ENCODE peak calls at places on chromosome 21, in eight cellular contexts. C is nephron progenitor cell; X is CD4-positive, alpha-beta T cell; V is activated naive CD4-positive, alpha-beta T cell treated with anti-CD3 and anti-CD28 coated beads for 36 hours; T is cardiac fibroblast; I is effector memory CD8-positive, alpha-beta T cell; J is DMS153; R is AG09309. W is an unnamed sample.

GRCh38 chr21:25161571-25161970 is 445.7 kb downstream of the MRPL39 start:
- DNase-seq in C (no peak), X (no peak), V (no peak), T (no peak), I (no peak), J (no peak), R (no peak), W (no peak)

GRCh38 chr21:35850029-35850428 is 210.3 kb downstream of the SETD4 start:
- DNase-seq in C (no peak), X (no peak), V (no peak), T (peak), I (no peak), J (no peak), R (peak), W (peak)

GRCh38 chr21:42200906-42201614 is 17.9 kb upstream of the ABCG1 start:
- DNase-seq in C (no peak), X (peak), V (no peak), T (no peak), I (no peak), J (peak), R (no peak), W (no peak)

GRCh38 chr21:41768371-41769042 is 1.7 kb upstream of the RIPK4 start:
- DNase-seq in C (peak), X (no peak), V (peak), T (peak), I (no peak), J (no peak), R (peak), W (peak)

GRCh38 chr21:34200288-34200905 is 127.0 kb downstream of the MRPS6 start:
- DNase-seq in C (no peak), X (no peak), V (no peak), T (peak), I (no peak), J (no peak), R (no peak), W (no peak)

GRCh38 chr21:42539931-42540343 is 26.3 kb downstream of the SLC37A1 start:
- DNase-seq in C (peak), X (no peak), V (no peak), T (no peak), I (no peak), J (no peak), R (no peak), W (no peak)

GRCh38 chr21:34034369-34035014 is 38.9 kb upstream of the MRPS6 start:
- DNase-seq in C (no peak), X (no peak), V (no peak), T (no peak), I (no peak), J (no peak), R (no peak), W (no peak)

GRCh38 chr21:40146201-40146890 is 279.1 kb downstream of the PCP4 start:
- DNase-seq in C (no peak), X (no peak), V (no peak), T (no peak), I (no peak), J (peak), R (no peak), W (peak)

GRCh38 chr21:43278359-43278758 is 109.6 kb downstream of the CRYAA start:
- DNase-seq in C (no peak), X (no peak), V (no peak), T (no peak), I (no peak), J (no peak), R (no peak), W (no peak)

GRCh38 chr21:28773036-28773435 is 219.6 kb downstream of the LTN1 start:
- DNase-seq in C (no peak), X (no peak), V (no peak), T (peak), I (no peak), J (no peak), R (no peak), W (no peak)

GRCh38 chr21:38139380-38140168 is 117.2 kb upstream of the KCNJ15 start:
- DNase-seq in C (no peak), X (no peak), V (no peak), T (peak), I (no peak), J (peak), R (no peak), W (peak)

GRCh38 chr21:45056505-45056904 is 17.9 kb upstream of the ADARB1 start:
- DNase-seq in C (no peak), X (no peak), V (no peak), T (no peak), I (no peak), J (no peak), R (no peak), W (no peak)

W was measured in bronchial epithelial cell.